ENCODE peak calls at places on chromosomes 5 and 9, in seven cellular contexts. One of them, this sample, is unnamed.

GRCh38 chr5:42423285-42424152 is at the start of gene GHR:
- DNase-seq in A549: peak
- DNase-seq in C1 segment of cervical spinal cord: peak
- DNase-seq in Kasumi-1: peak
- DNase-seq in activated T-cell treated with anti-CD3 and anti-CD28 coated beads, Interleukin-2, amount 50 U/mL, for 4 hours: no peak
- DNase-seq in IMR-90: peak
- DNase-seq in aorta: peak
- DNase-seq in this sample: no peak

GRCh38 chr5:33257807-33258491 is 182.8 kb upstream of the TARS1 start:
- DNase-seq in A549: no peak
- DNase-seq in C1 segment of cervical spinal cord: no peak
- DNase-seq in Kasumi-1: peak
- DNase-seq in activated T-cell treated with anti-CD3 and anti-CD28 coated beads, Interleukin-2, amount 50 U/mL, for 4 hours: no peak
- DNase-seq in IMR-90: peak
- DNase-seq in aorta: no peak
- DNase-seq in this sample: no peak

GRCh38 chr5:66281309-66281708 is 137.2 kb downstream of the SREK1 start:
- DNase-seq in A549: no peak
- DNase-seq in C1 segment of cervical spinal cord: no peak
- DNase-seq in Kasumi-1: peak
- DNase-seq in activated T-cell treated with anti-CD3 and anti-CD28 coated beads, Interleukin-2, amount 50 U/mL, for 4 hours: no peak
- DNase-seq in IMR-90: no peak
- DNase-seq in aorta: no peak
- DNase-seq in this sample: no peak

GRCh38 chr9:93099551-93100264 is 3.7 kb downstream of the CARD19 start:
- DNase-seq in A549: no peak
- DNase-seq in C1 segment of cervical spinal cord: peak
- DNase-seq in Kasumi-1: no peak
- DNase-seq in activated T-cell treated with anti-CD3 and anti-CD28 coated beads, Interleukin-2, amount 50 U/mL, for 4 hours: no peak
- DNase-seq in IMR-90: no peak
- DNase-seq in aorta: peak
- DNase-seq in this sample: no peak

GRCh38 chr5:119311688-119312087 is 44.1 kb upstream of the TNFAIP8 start:
- DNase-seq in A549: no peak
- DNase-seq in C1 segment of cervical spinal cord: no peak
- DNase-seq in Kasumi-1: no peak
- DNase-seq in activated T-cell treated with anti-CD3 and anti-CD28 coated beads, Interleukin-2, amount 50 U/mL, for 4 hours: no peak
- DNase-seq in IMR-90: no peak
- DNase-seq in aorta: no peak
- DNase-seq in this sample: no peak

GRCh38 chr9:135463140-135463539 is 16.4 kb upstream of the PPP1R26 start:
- DNase-seq in A549: peak
- DNase-seq in C1 segment of cervical spinal cord: no peak
- DNase-seq in Kasumi-1: no peak
- DNase-seq in activated T-cell treated with anti-CD3 and anti-CD28 coated beads, Interleukin-2, amount 50 U/mL, for 4 hours: no peak
- DNase-seq in IMR-90: peak
- DNase-seq in aorta: no peak
- DNase-seq in this sample: no peak

GRCh38 chr9:118183571-118183970 is 479.4 kb downstream of the TLR4 start:
- DNase-seq in A549: no peak
- DNase-seq in C1 segment of cervical spinal cord: no peak
- DNase-seq in Kasumi-1: no peak
- DNase-seq in activated T-cell treated with anti-CD3 and anti-CD28 coated beads, Interleukin-2, amount 50 U/mL, for 4 hours: no peak
- DNase-seq in IMR-90: no peak
- DNase-seq in aorta: no peak
- DNase-seq in this sample: no peak

GRCh38 chr5:5340206-5340729 is 82.2 kb upstream of the ICE1 start:
- DNase-seq in A549: peak
- DNase-seq in C1 segment of cervical spinal cord: no peak
- DNase-seq in Kasumi-1: no peak
- DNase-seq in activated T-cell treated with anti-CD3 and anti-CD28 coated beads, Interleukin-2, amount 50 U/mL, for 4 hours: no peak
- DNase-seq in IMR-90: peak
- DNase-seq in aorta: peak
- DNase-seq in this sample: no peak

GRCh38 chr9:31574006-31574750 is 810.3 kb upstream of the ACO1 start:
- DNase-seq in A549: no peak
- DNase-seq in C1 segment of cervical spinal cord: no peak
- DNase-seq in Kasumi-1: no peak
- DNase-seq in activated T-cell treated with anti-CD3 and anti-CD28 coated beads, Interleukin-2, amount 50 U/mL, for 4 hours: no peak
- DNase-seq in IMR-90: no peak
- DNase-seq in aorta: no peak
- DNase-seq in this sample: no peak

GRCh38 chr9:90309809-90310522 is 332.7 kb downstream of the DIRAS2 start:
- DNase-seq in A549: no peak
- DNase-seq in C1 segment of cervical spinal cord: no peak
- DNase-seq in Kasumi-1: no peak
- DNase-seq in activated T-cell treated with anti-CD3 and anti-CD28 coated beads, Interleukin-2, amount 50 U/mL, for 4 hours: no peak
- DNase-seq in IMR-90: no peak
- DNase-seq in aorta: no peak
- DNase-seq in this sample: no peak

GRCh38 chr5:122937914-122938313 is 92.5 kb downstream of the SNX24 start:
- DNase-seq in A549: no peak
- DNase-seq in C1 segment of cervical spinal cord: no peak
- DNase-seq in Kasumi-1: no peak
- DNase-seq in activated T-cell treated with anti-CD3 and anti-CD28 coated beads, Interleukin-2, amount 50 U/mL, for 4 hours: no peak
- DNase-seq in IMR-90: no peak
- DNase-seq in aorta: peak
- DNase-seq in this sample: no peak

GRCh38 chr9:99726758-99727157 is 94.9 kb upstream of the NR4A3 start:
- DNase-seq in A549: no peak
- DNase-seq in C1 segment of cervical spinal cord: no peak
- DNase-seq in Kasumi-1: no peak
- DNase-seq in activated T-cell treated with anti-CD3 and anti-CD28 coated beads, Interleukin-2, amount 50 U/mL, for 4 hours: no peak
- DNase-seq in IMR-90: no peak
- DNase-seq in aorta: no peak
- DNase-seq in this sample: no peak

GRCh38 chr5:88503065-88503394 is 234.4 kb upstream of the TMEM161B start:
- DNase-seq in A549: no peak
- DNase-seq in C1 segment of cervical spinal cord: peak
- DNase-seq in Kasumi-1: no peak
- DNase-seq in activated T-cell treated with anti-CD3 and anti-CD28 coated beads, Interleukin-2, amount 50 U/mL, for 4 hours: no peak
- DNase-seq in IMR-90: no peak
- DNase-seq in aorta: no peak
- DNase-seq in this sample: no peak

GRCh38 chr9:16461231-16461840 is 409.1 kb downstream of the BNC2 start:
- DNase-seq in A549: no peak
- DNase-seq in C1 segment of cervical spinal cord: no peak
- DNase-seq in Kasumi-1: no peak
- DNase-seq in activated T-cell treated with anti-CD3 and anti-CD28 coated beads, Interleukin-2, amount 50 U/mL, for 4 hours: no peak
- DNase-seq in IMR-90: peak
- DNase-seq in aorta: no peak
- DNase-seq in this sample: no peak

GRCh38 chr5:74199436-74200210 is 440.9 kb downstream of the ENC1 start:
- DNase-seq in A549: no peak
- DNase-seq in C1 segment of cervical spinal cord: no peak
- DNase-seq in Kasumi-1: no peak
- DNase-seq in activated T-cell treated with anti-CD3 and anti-CD28 coated beads, Interleukin-2, amount 50 U/mL, for 4 hours: no peak
- DNase-seq in IMR-90: peak
- DNase-seq in aorta: no peak
- DNase-seq in this sample: no peak

GRCh38 chr5:68362331-68362730 is 146.8 kb downstream of the PIK3R1 start:
- DNase-seq in A549: no peak
- DNase-seq in C1 segment of cervical spinal cord: no peak
- DNase-seq in Kasumi-1: no peak
- DNase-seq in activated T-cell treated with anti-CD3 and anti-CD28 coated beads, Interleukin-2, amount 50 U/mL, for 4 hours: no peak
- DNase-seq in IMR-90: no peak
- DNase-seq in aorta: no peak
- DNase-seq in this sample: no peak

GRCh38 chr5:83035373-83036170 is 41.6 kb downstream of the TMEM167A start:
- DNase-seq in A549: no peak
- DNase-seq in C1 segment of cervical spinal cord: peak
- DNase-seq in Kasumi-1: no peak
- DNase-seq in activated T-cell treated with anti-CD3 and anti-CD28 coated beads, Interleukin-2, amount 50 U/mL, for 4 hours: no peak
- DNase-seq in IMR-90: no peak
- DNase-seq in aorta: peak
- DNase-seq in this sample: no peak

GRCh38 chr5:58459860-58460726 is at the start of gene PLK2:
- DNase-seq in A549: peak
- DNase-seq in C1 segment of cervical spinal cord: peak
- DNase-seq in Kasumi-1: peak
- DNase-seq in activated T-cell treated with anti-CD3 and anti-CD28 coated beads, Interleukin-2, amount 50 U/mL, for 4 hours: peak
- DNase-seq in IMR-90: peak
- DNase-seq in aorta: peak
- DNase-seq in this sample: peak

GRCh38 chr9:125805057-125805456 is 57.9 kb downstream of the PBX3 start:
- DNase-seq in A549: no peak
- DNase-seq in C1 segment of cervical spinal cord: no peak
- DNase-seq in Kasumi-1: no peak
- DNase-seq in activated T-cell treated with anti-CD3 and anti-CD28 coated beads, Interleukin-2, amount 50 U/mL, for 4 hours: no peak
- DNase-seq in IMR-90: peak
- DNase-seq in aorta: no peak
- DNase-seq in this sample: no peak

GRCh38 chr9:1002678-1003077 is 26.2 kb downstream of the DMRT3 start:
- DNase-seq in A549: no peak
- DNase-seq in C1 segment of cervical spinal cord: no peak
- DNase-seq in Kasumi-1: no peak
- DNase-seq in activated T-cell treated with anti-CD3 and anti-CD28 coated beads, Interleukin-2, amount 50 U/mL, for 4 hours: no peak
- DNase-seq in IMR-90: no peak
- DNase-seq in aorta: no peak
- DNase-seq in this sample: no peak

GRCh38 chr5:154933537-154933936 is 4.5 kb downstream of the GEMIN5 start:
- DNase-seq in A549: no peak
- DNase-seq in C1 segment of cervical spinal cord: no peak
- DNase-seq in Kasumi-1: no peak
- DNase-seq in activated T-cell treated with anti-CD3 and anti-CD28 coated beads, Interleukin-2, amount 50 U/mL, for 4 hours: no peak
- DNase-seq in IMR-90: no peak
- DNase-seq in aorta: no peak
- DNase-seq in this sample: no peak

GRCh38 chr5:179127136-179128040 is 67.2 kb downstream of the ZNF354C start:
- DNase-seq in A549: no peak
- DNase-seq in C1 segment of cervical spinal cord: no peak
- DNase-seq in Kasumi-1: no peak
- DNase-seq in activated T-cell treated with anti-CD3 and anti-CD28 coated beads, Interleukin-2, amount 50 U/mL, for 4 hours: no peak
- DNase-seq in IMR-90: no peak
- DNase-seq in aorta: no peak
- DNase-seq in this sample: no peak

GRCh38 chr9:76687861-76688374 is 76.3 kb upstream of the PCA3 start:
- DNase-seq in A549: no peak
- DNase-seq in C1 segment of cervical spinal cord: no peak
- DNase-seq in Kasumi-1: no peak
- DNase-seq in activated T-cell treated with anti-CD3 and anti-CD28 coated beads, Interleukin-2, amount 50 U/mL, for 4 hours: no peak
- DNase-seq in IMR-90: peak
- DNase-seq in aorta: peak
- DNase-seq in this sample: no peak

GRCh38 chr5:1791176-1791575 is 8.5 kb downstream of the MRPL36 start:
- DNase-seq in A549: no peak
- DNase-seq in C1 segment of cervical spinal cord: no peak
- DNase-seq in Kasumi-1: no peak
- DNase-seq in activated T-cell treated with anti-CD3 and anti-CD28 coated beads, Interleukin-2, amount 50 U/mL, for 4 hours: no peak
- DNase-seq in IMR-90: no peak
- DNase-seq in aorta: no peak
- DNase-seq in this sample: no peak

GRCh38 chr5:54742417-54742889 is 224.9 kb downstream of the SNX18 start:
- DNase-seq in A549: peak
- DNase-seq in C1 segment of cervical spinal cord: no peak
- DNase-seq in Kasumi-1: no peak
- DNase-seq in activated T-cell treated with anti-CD3 and anti-CD28 coated beads, Interleukin-2, amount 50 U/mL, for 4 hours: no peak
- DNase-seq in IMR-90: peak
- DNase-seq in aorta: no peak
- DNase-seq in this sample: no peak